ENCODE peak calls at places on chromosomes 12 and 14, in four cellular contexts. Q is IMR-90, A is mesendoderm, V is H9. K is an unnamed sample. For H3K79me1, the result is how much of the 10 kb centered on the place peaks cover.

GRCh38 chr12:39846304-39846703 is 226.7 kb upstream of the ABCD2 start:
- DNase-seq in Q (no peak), V (no peak), A (no peak), K (no peak)

GRCh38 chr12:89453579-89453978 is 71.0 kb downstream of the GALNT4 start:
- DNase-seq in Q (peak), A (peak), V (no peak), K (no peak)

GRCh38 chr12:96501139-96501741 is 11.9 kb downstream of the CFAP54 start:
- DNase-seq in Q (peak), A (peak), V (peak), K (no peak)

GRCh38 chr12:128867466-128867865 is 14.2 kb downstream of the GLT1D1 start:
- DNase-seq in A (no peak), Q (no peak), V (no peak), K (no peak)

GRCh38 chr12:75704664-75705063 is 193.3 kb upstream of the KRR1 start:
- DNase-seq in V (no peak), Q (peak), A (no peak), K (no peak)

GRCh38 chr12:119544780-119545625 is 48.6 kb upstream of the TMEM233 start:
- DNase-seq in A (peak), V (peak), Q (peak), K (peak)

GRCh38 chr14:94278732-94279131 is 14.3 kb downstream of the SERPINA10 start:
- DNase-seq in A (no peak), Q (no peak), V (no peak), K (no peak)

GRCh38 chr12:93773122-93773871 is 96.1 kb downstream of the CRADD start:
- DNase-seq in V (no peak), Q (peak), A (no peak), K (no peak)

GRCh38 chr12:113359133-113359938 is 949 bp downstream of the PLBD2 start:
- DNase-seq in A (no peak), V (no peak), Q (peak), K (no peak)

GRCh38 chr14:93033983-93034670 is 81.6 kb downstream of the ITPK1 start:
- DNase-seq in V (peak), Q (no peak), A (peak), K (no peak)

GRCh38 chr14:33943484-33943883 is 7.4 kb downstream of the EGLN3 start:
- DNase-seq in V (no peak), Q (no peak), A (no peak), K (no peak)

DNA sequence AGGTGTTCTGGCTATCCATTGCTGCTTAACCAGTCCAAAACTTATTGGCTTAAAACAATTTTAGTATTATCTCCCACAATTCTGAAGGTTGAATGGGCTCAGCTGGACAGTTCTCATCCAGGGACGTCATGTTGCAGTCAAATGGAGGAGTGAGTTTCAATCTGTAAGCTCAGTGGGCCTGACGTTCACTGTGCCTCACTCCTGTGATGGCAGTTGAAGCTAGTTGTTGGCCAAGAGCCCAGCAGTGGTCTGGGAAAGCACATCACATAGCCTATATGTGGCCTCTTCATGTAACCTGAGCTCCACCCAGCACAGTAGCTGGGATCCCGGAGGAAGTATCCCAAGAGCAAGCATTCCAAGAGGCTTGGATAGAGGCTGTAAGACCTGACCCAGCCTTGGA is 40.6 kb upstream of the CDKN3 start:
- DNase-seq in V (no peak), Q (peak), A (no peak), K (no peak)
- H4K5ac ChIP-seq in V (no peak), Q (no peak), A (no peak), K (no peak)

GRCh38 chr14:77028384-77029246 is at the start of gene IRF2BPL:
- DNase-seq in V (peak), A (peak), Q (peak), K (no peak)
- H3K79me1 ChIP-seq in V (under half), A (under half), Q (under half), K (under half)

DNA sequence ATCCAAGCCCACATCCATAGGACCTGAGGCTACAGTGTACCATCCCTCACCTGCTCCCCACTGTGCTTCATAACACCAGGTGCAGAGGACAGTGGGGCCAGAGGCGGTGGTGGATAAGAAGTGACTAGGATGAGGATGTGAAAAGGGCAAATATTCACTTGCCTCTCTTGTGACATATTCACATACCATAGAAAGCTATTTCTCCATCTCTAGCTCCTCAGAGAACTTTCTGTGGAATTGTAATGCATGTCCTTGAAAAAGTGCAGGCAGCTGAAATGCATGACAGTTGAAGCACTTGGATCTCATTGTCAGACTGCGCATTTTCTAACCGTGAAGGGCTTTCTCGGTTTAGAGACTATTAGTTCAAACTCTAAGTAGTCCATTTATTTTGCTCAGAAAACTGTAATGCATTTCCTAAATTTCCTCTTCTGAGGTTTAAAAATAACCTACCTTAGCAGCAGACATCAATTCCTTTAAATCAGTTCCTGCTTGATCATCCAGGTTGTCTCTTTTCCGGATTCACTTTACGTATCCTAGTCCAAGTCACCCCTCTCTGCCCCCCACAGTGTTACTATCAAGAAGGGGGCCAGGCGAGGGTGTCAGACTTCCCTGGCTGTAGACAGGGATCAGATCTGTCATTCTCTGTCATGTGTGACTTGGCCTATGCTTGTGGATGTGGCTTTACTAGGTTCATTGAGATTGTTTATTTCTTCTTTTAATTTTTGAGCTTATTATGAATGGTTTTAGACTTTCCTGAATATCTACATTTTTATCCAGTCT is 984.0 kb upstream of the TMEM132C start:
- DNase-seq in A (no peak), Q (no peak), V (no peak), K (no peak)
- H4K5ac ChIP-seq in A (no peak), Q (no peak), V (no peak), K (no peak)

GRCh38 chr14:50010752-50011151 is 105.6 kb downstream of the VCPKMT start:
- DNase-seq in A (no peak), V (no peak), Q (peak), K (no peak)

GRCh38 chr14:50013198-50013918 is 103.0 kb downstream of the VCPKMT start:
- DNase-seq in Q (no peak), A (peak), V (no peak), K (no peak)

GRCh38 chr14:50012644-50013043 is 103.7 kb downstream of the VCPKMT start:
- DNase-seq in Q (peak), V (no peak), A (no peak), K (no peak)

GRCh38 chr14:50008562-50009355 is 107.6 kb downstream of the VCPKMT start:
- DNase-seq in V (no peak), Q (peak), A (no peak), K (no peak)

GRCh38 chr14:50011242-50011641 is 105.1 kb downstream of the VCPKMT start:
- DNase-seq in Q (no peak), V (no peak), A (no peak), K (no peak)
- H3K79me1 ChIP-seq in Q (under half), V (under half), A (under half), K (under half)

GRCh38 chr12:53179694-53180269 is 740 bp upstream of the ZNF740 start:
- DNase-seq in V (no peak), A (no peak), Q (no peak), K (no peak)

GRCh38 chr12:53180931-53181645 is 363 bp upstream of the CSAD start:
- DNase-seq in A (peak), V (peak), Q (peak), K (peak)

GRCh38 chr12:53182836-53183235 is 2.1 kb upstream of the CSAD start:
- DNase-seq in A (no peak), Q (no peak), V (no peak), K (no peak)

GRCh38 chr12:53181935-53182334 is 1.2 kb upstream of the CSAD start:
- DNase-seq in Q (no peak), A (no peak), V (no peak), K (no peak)

DNA sequence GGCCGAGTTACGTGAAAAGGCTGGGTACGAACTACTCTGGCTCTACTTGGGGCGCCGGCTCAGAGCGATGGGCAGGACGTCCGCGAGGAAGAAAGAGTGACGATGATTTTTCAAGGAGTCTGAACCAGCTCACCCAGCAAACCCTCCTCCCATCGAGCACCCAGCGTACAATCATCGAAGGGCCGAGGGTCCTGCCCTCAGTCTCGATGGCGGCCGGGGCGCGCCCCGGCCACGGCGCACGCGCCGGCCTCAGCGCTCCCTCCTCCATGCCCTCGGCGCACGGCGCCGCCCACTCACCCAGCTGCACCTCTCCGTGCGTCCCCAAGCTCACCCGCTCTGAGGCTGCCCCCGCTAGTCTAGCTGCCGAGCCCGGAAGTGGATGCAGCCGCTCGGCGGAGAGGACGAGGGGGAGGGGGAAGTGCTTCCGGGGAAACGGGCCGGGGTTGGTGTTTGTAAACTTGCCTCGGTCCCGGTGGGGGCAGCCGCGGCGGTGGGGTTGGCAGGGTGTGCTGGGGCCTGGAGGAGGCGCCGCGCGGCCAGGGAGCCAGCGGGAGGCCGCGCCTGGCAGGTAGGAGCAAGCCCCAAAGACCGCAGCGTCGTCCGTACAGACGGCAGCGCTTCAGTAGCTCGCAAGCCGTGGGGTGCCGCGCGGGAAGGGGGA is at the start of the genes CSAD and ZNF740:
- DNase-seq in V (peak), A (peak), Q (peak), K (peak)
- H4K5ac ChIP-seq in V (no peak), A (peak), Q (peak), K (peak)